ENCODE peak calls at places on chromosomes 6 and 20, in four cellular contexts. C is PC-3, K is AG04450, T is glutamatergic neuron. X is an unnamed sample.

GRCh38 chr6:119077643-119078448 is 618 bp downstream of the FAM184A start:
- DNase-seq in C (peak), K (no peak), T (peak), X (peak)

GRCh38 chr6:117547688-117548621 is 54.4 kb downstream of the GOPC start:
- DNase-seq in C (no peak), K (no peak), T (peak), X (peak)

GRCh38 chr20:20713244-20713765 is 861 bp upstream of the RALGAPA2 start:
- DNase-seq in C (no peak), K (no peak), T (no peak), X (no peak)

GRCh38 chr6:47407295-47408281 is 70.0 kb upstream of the CD2AP start:
- DNase-seq in C (peak), K (no peak), T (no peak), X (no peak)

GRCh38 chr20:43839793-43840199 is 74.9 kb upstream of the TOX2 start:
- DNase-seq in C (peak), K (no peak), T (no peak), X (peak)

GRCh38 chr6:37940074-37940847 is 120.7 kb downstream of the ZFAND3 start:
- DNase-seq in C (no peak), K (no peak), T (no peak), X (no peak)

GRCh38 chr20:3420211-3420707 is 12.8 kb upstream of the DNAAF9 start:
- DNase-seq in C (peak), K (no peak), T (no peak), X (peak)

GRCh38 chr6:28982476-28983266 is 22.4 kb downstream of the ZNF311 start:
- DNase-seq in C (peak), K (no peak), T (no peak), X (no peak)

GRCh38 chr6:9789201-9789600 is 625.7 kb downstream of the TFAP2A start:
- DNase-seq in C (no peak), K (no peak), T (no peak), X (no peak)

GRCh38 chr20:48456361-48457184 is 371.2 kb downstream of the PREX1 start:
- DNase-seq in C (no peak), K (no peak), T (peak), X (peak)

GRCh38 chr6:17165383-17165782 is 63.5 kb downstream of the STMND1 start:
- DNase-seq in C (no peak), K (no peak), T (no peak), X (no peak)

GRCh38 chr6:106413722-106414121 is 53.2 kb downstream of the CRYBG1 start:
- DNase-seq in C (no peak), K (no peak), T (no peak), X (no peak)

GRCh38 chr6:75070244-75070643 is 135.6 kb downstream of the COL12A1 start:
- DNase-seq in C (no peak), K (no peak), T (no peak), X (no peak)
- TF ChIP-seq CTCF in C (no peak), K (no peak), T (no peak), X (no peak)

GRCh38 chr20:15582146-15582776 is 991.0 kb downstream of the KIF16B start:
- DNase-seq in C (peak), K (peak), T (no peak), X (no peak)

GRCh38 chr20:15579703-15580102 is 993.5 kb downstream of the KIF16B start:
- DNase-seq in C (no peak), K (no peak), T (no peak), X (no peak)

DNA sequence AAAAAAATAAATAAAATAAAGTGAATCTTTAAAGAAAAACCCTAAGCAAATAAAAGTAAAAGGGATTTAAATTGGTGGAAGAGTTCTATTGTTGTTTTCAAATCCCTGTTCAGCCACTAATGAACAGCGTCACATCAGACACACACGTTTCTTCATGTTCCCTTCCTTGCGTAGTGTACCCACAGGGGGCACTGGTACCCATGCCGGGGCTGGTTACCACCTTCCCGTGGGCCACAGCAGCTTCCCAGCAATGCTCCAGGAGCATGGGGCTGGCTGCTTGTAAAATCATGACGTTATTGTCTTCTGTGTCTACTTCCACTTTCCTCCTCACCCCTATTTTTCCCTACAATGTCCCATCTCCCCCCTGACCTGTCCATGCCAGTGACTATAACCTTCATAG is 988.7 kb downstream of the KIF16B start:
- DNase-seq in C (no peak), K (no peak), T (no peak), X (no peak)
- TF ChIP-seq CTCF in C (no peak), K (no peak), T (no peak), X (no peak)

DNA sequence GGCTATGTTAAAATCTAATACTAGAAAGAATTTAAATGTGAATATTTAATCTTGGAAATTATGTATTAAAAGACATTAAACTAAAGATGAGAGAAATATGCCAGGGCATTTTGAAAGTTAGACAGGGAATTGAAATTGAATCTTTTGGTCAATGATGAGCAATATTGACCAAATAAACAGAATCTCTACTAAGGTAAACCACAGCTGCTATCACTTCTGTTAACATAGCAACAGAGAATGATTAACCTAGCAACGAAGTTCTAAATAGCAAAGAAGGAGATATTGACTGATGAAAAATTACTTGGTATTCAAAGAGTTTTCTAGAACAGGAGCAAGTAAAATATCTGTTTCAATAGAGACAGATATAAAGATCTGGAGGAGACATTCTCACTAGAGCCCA is 45.2 kb upstream of the RSPO3 start:
- DNase-seq in C (no peak), K (no peak), T (no peak), X (no peak)
- TF ChIP-seq CTCF in C (no peak), K (no peak), T (no peak), X (no peak)

GRCh38 chr6:129621252-129621651 is 88.7 kb downstream of the ARHGAP18 start:
- DNase-seq in C (peak), K (no peak), T (no peak), X (peak)
- TF ChIP-seq CTCF in C (peak), K (peak), T (peak), X (no peak)

DNA sequence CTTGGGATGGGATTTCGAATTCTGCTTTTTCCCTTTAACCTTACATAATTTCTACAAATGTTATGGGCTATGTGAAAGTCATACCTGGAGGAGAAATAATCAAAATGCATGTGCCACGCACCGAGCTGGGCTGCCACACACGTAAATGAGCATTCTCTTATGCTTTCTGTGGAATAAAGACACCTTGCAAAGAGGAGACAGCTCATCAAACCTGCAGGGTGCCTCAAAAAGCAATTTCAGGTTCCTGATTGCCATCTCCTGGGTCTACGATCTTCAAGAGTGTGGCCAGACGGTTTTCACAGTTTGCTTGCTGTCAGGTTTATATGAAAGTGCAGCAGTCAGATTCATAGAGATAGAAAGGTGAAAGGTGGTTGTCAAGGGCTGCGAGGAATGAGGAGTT is 36.6 kb downstream of the DUSP22 start:
- DNase-seq in C (no peak), K (no peak), T (no peak), X (no peak)
- TF ChIP-seq CTCF in C (no peak), K (no peak), T (no peak), X (no peak)

DNA sequence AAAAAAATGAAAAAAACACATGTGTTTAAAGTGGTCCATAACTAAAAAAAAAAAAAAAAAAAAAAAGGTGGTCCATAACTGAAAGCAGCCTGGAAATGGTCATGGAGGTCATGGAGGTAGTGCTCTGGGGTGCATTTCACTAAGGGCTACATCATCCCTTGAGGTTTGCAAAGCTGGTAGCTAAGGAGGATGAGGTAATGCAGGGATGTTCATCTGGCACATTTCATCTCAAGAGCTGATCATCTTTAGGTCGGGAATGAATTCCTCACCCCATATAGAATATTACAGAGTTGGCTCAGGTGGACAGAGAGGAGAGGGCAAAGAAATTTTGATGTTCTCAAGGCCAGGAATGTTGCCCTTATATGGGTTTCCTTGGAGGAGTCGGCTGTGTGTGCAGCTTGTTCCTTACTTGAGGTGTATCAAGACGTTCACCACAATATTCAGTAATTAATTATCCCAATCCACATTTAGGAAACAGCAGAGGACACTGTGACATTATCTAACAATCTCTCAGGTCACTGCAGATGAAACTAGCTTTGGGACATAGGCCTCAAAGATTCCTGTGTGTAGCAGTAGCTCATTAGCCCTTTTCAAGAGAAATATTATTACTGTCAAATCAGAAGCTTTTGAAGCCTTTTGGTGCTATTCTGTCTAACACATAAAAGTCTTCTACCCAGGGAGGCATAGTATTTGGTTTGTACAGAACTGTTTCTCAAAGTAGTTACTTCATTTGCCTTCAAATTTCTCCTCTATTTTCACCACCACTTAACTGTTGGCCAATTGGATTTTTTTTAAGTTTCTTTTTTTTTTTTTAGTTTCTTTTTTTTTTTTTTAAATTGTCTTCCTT is 46.8 kb downstream of the CYP24A1 start:
- DNase-seq in C (no peak), K (no peak), T (no peak), X (no peak)
- TF ChIP-seq CTCF in C (no peak), K (no peak), T (no peak), X (no peak)

GRCh38 chr20:11275740-11276139 is 601.9 kb upstream of the JAG1 start:
- DNase-seq in C (no peak), K (no peak), T (no peak), X (no peak)
- TF ChIP-seq CTCF in C (no peak), K (no peak), T (no peak), X (no peak)